ENCODE peak calls at places on chromosomes 12 and 14, in five cellular contexts. E is HCT116, K is transverse colon, Z is spleen, R is HepG2. G is an unnamed sample.

GRCh38 chr12:101325590-101325989 is 45.7 kb downstream of the UTP20 start:
- DNase-seq in E (no peak), K (no peak), Z (no peak), R (no peak), G (no peak)

GRCh38 chr14:104844306-104845032 is 20.6 kb upstream of the CEP170B start:
- DNase-seq in E (no peak), K (no peak), Z (peak; percentile 64), R (no peak), G (no peak)

GRCh38 chr12:90038290-90038689 is 329.7 kb upstream of the ATP2B1 start:
- DNase-seq in E (no peak), K (no peak), Z (no peak), R (no peak), G (no peak)

GRCh38 chr14:32939254-32940065 is 781 bp downstream of the NPAS3 start:
- DNase-seq in E (no peak), K (peak; percentile 70), Z (peak; percentile 83), R (no peak), G (peak; percentile 70)

GRCh38 chr14:55221186-55221585 is 29.8 kb upstream of the DLGAP5 start:
- DNase-seq in E (no peak), K (no peak), Z (no peak), R (no peak), G (no peak)

GRCh38 chr12:107385518-107385917 is 292.2 kb upstream of the CRY1 start:
- DNase-seq in E (no peak), K (no peak), Z (no peak), R (no peak), G (peak; percentile 53)

GRCh38 chr12:67068204-67068731 is 200.9 kb upstream of the CAND1 start:
- DNase-seq in E (no peak), K (peak; percentile 13), Z (no peak), R (no peak), G (no peak)

GRCh38 chr14:75803768-75804167 is 142.7 kb downstream of the TTLL5 start:
- DNase-seq in E (no peak), K (no peak), Z (no peak), R (no peak), G (no peak)

GRCh38 chr14:102020058-102020971 is 55.9 kb downstream of the DYNC1H1 start:
- DNase-seq in E (no peak), K (no peak), Z (no peak), R (no peak), G (no peak)

GRCh38 chr12:78645956-78646355 is 218.6 kb upstream of the SYT1 start:
- DNase-seq in E (no peak), K (no peak), Z (no peak), R (peak; percentile 0), G (no peak)

GRCh38 chr14:23929822-23930294 is 23.7 kb upstream of the DHRS4 start:
- DNase-seq in E (peak; percentile 59), K (peak; percentile 85), Z (peak; percentile 84), R (peak; percentile 87), G (peak; percentile 67)

GRCh38 chr12:27979145-27979544 is 6.6 kb upstream of the PTHLH start:
- DNase-seq in E (no peak), K (no peak), Z (no peak), R (no peak), G (no peak)

GRCh38 chr14:95689441-95689840 is 3.2 kb downstream of the TCL1B start:
- DNase-seq in E (no peak), K (no peak), Z (no peak), R (no peak), G (no peak)

GRCh38 chr12:75944097-75944904 is 87.3 kb downstream of the PHLDA1 start:
- DNase-seq in E (peak; percentile 84), K (no peak), Z (no peak), R (peak; percentile 97), G (no peak)

GRCh38 chr12:85641796-85642195 is 194.4 kb downstream of the RASSF9 start:
- DNase-seq in E (no peak), K (no peak), Z (no peak), R (no peak), G (no peak)

GRCh38 chr12:17076335-17076734 is 470.4 kb upstream of the LMO3 start:
- DNase-seq in E (no peak), K (no peak), Z (no peak), R (peak; percentile 8), G (no peak)

GRCh38 chr12:76341436-76342030 is 6.7 kb downstream of the BBS10 start:
- DNase-seq in E (no peak), K (no peak), Z (no peak), R (no peak), G (no peak)

GRCh38 chr12:4228122-4228580 is 45.4 kb upstream of the CCND2 start:
- DNase-seq in E (no peak), K (no peak), Z (no peak), R (no peak), G (no peak)

GRCh38 chr12:4909734-4910501 is at the start of gene KCNA1:
- DNase-seq in E (no peak), K (no peak), Z (no peak), R (no peak), G (no peak)

GRCh38 chr12:58547217-58547616 is 373.1 kb downstream of the LRIG3 start:
- DNase-seq in E (no peak), K (no peak), Z (no peak), R (no peak), G (no peak)

GRCh38 chr12:6765634-6766581 is at the start of gene PTMS:
- DNase-seq in E (peak; percentile 83), K (peak; percentile 79), Z (peak; percentile 84), R (peak; percentile 41), G (peak; percentile 86)
- TF ChIP-seq POLR2AphosphoS5 in E (peak; percentile 91), K (peak; percentile 82), Z (peak; percentile 81), R (peak; percentile 85), G (peak; percentile 77)

DNA sequence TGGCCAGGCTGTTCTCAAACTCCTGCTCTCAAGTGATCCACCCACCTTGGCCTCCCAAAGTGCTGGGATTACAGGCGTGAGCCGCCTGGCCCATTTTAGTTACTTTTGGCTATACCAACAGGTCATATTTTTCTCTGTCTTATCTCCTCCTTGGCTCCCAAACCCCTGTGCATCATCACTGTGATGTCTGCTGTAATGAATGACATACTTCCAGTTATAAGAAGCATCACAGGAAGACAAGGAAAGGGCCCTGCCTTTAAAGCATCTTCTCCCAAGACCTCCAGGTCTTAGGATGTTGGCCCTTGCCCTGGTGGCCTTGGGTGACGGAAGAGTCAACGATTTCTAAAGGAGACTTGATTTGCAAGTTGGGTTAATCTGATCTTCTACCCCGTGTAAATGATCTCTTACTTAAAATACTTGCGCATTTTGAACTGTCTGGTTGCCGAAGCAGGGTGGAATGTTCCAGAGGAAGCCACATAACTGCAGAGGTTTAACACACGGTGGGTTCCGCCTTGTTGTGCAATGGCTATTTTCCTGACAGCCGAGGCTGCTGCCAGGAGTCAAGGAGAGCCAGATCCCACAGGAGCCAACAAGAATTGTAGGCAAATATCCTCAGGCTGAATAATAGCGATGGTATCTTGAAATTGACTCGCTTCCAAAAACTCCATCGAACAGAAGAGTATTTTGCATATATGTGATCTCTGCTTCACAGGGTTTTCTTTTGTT is 55.7 kb upstream of the PLXNC1 start:
- DNase-seq in E (no peak), K (no peak), Z (no peak), R (no peak), G (peak; percentile 88)
- TF ChIP-seq POLR2AphosphoS5 in E (no peak), K (no peak), Z (no peak), R (no peak), G (peak; percentile 90)

DNA sequence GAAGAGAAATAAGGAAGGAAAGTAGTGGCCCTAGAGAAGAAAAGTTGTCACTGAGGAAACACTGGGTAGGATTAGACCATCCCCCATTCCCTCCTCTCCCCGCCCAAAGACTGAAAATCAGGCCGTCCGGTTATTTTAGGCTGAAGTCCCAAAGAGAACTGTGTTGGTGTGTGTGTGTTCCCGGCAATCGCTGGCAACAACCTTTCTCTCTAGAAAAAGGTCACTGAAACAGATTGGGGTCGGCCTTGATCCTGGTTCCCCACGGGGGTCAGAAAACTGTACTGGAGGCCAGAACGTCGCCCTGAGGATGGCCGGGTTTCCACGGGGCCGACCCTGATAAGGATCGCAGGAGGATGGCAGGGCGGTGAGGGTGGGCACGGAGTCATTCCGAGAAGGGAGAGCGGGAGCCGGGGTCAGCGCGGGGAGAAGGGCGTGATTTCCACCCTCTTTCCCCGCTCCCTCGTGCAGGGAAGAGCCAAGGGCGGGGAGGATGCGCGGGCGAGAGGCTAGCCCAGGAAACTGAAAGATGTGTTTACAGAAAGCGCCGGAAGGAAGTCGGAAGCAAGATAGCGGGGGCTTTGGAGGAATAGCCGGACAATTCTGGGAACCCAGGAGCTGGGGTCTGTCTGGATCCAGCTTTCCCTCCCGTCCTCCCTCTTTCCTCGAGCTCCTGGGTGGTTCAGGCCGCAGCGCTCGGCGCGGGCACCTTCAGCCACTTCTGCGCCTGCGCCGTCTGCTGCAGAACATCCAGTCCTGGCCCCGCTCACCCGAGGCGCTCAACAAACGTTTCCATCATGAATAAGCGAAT is 25.3 kb upstream of the SPTLC2 start:
- DNase-seq in E (no peak), K (peak; percentile 76), Z (peak; percentile 92), R (no peak), G (peak; percentile 53)
- TF ChIP-seq POLR2AphosphoS5 in E (no peak), K (no peak), Z (peak; percentile 83), R (no peak), G (peak; percentile 37)

DNA sequence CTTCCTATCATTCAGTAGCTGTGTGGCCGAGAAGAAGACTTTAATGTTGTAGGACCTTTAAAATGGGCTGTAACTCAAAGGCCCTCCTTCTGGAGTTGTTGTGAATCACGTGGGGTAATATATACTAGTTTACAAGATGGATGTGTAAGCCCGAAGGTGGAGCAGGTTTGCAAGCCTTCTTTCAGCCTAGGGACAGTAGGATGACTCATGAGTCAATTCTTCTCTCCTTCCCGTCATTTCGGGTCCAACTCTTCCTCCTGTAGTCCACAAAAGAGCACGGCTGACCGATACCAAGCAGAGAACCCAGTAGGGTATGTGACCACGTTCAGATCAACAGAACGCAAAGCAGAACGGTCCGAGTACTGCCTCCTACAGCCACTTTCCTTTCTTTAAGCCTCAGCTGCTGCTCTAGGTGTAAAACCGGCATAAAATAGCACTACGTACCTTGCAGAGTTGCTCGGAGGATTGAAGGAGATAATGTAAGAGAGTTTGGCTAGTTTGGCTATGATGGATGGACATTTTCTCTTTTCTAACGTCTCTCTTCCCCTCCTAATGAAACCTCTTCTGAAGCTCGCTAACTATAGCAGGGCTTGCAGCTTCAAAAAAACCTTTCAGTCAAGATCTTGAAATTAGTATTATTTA is 1.3 kb upstream of the RASSF3 start:
- DNase-seq in E (peak; percentile 81), K (peak; percentile 67), Z (no peak), R (peak; percentile 58), G (peak; percentile 54)
- TF ChIP-seq POLR2AphosphoS5 in E (peak; percentile 43), K (peak; percentile 68), Z (no peak), R (peak; percentile 44), G (peak; percentile 49)

DNA sequence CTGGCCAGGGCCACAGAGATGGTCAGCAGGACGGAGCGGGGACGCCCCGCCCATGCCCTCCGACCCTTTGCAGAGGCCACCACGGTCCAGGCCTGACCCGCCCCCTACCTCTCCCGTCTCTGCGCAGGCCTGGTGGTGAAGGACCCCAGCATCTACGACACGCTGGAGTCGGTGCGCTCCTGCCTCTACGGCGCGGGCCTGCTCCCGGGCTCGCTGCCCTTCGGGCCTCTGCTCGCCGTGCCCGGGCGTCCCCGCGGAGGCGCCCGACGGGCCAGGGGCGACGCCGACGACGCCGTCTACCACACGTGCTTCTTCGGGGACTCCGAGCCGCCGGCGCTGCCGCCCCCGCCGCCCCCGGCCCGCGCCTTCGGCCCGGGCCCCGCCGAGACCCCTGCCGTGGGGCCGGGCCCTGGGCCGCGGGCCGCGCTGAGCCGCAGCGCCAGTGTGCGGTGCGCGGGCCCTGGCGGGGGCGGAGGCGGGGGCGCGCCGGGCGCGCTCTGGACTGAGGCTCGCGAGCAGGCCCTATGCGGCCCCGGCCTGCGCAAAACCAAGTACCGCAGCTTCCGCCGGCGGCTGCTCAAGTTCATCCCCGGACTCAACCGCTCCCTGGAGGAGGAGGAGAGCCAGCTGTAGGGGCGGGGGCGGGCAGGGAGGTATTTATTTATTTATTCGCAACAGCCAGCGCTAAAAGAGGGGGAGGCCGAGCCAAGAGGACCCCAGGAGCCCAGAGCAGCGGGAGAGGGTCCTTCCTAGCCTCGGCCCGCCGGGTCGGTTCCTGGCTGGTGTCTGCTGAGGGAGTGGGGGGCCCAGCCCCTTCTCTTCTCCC is 8.0 kb downstream of the TAMALIN start:
- DNase-seq in E (no peak), K (no peak), Z (no peak), R (no peak), G (no peak)
- TF ChIP-seq POLR2AphosphoS5 in E (no peak), K (no peak), Z (peak; percentile 52), R (no peak), G (no peak)

GRCh38 chr12:46524778-46525177 is 152.2 kb upstream of the SLC38A2 start:
- DNase-seq in E (no peak), K (peak; percentile 75), Z (no peak), R (no peak), G (no peak)
- TF ChIP-seq POLR2AphosphoS5 in E (no peak), K (peak; percentile 80), Z (peak; percentile 54), R (no peak), G (peak; percentile 31)